ENCODE peak calls at places on chromosomes 13 and 19, in four cellular contexts. J is mesendoderm, H is IMR-90, Q is H1. K is an unnamed sample.

GRCh38 chr13:34030782-34031181 is 212.8 kb downstream of the RFC3 start:
- DNase-seq in J (no peak), H (no peak), Q (no peak), K (no peak)

GRCh38 chr13:107376393-107377085 is 808.6 kb upstream of the ARGLU1 start:
- DNase-seq in J (no peak), H (peak), Q (no peak), K (no peak)

GRCh38 chr19:35675589-35676140 is 9.3 kb downstream of the UPK1A start:
- DNase-seq in J (no peak), H (no peak), Q (no peak), K (no peak)

GRCh38 chr13:89910166-89910565 is 1437.3 kb upstream of the MIR17HG start:
- DNase-seq in J (no peak), H (no peak), Q (no peak), K (no peak)

GRCh38 chr13:30421093-30422055 is 919 bp upstream of the UBE2L5 start:
- DNase-seq in J (peak), H (peak), Q (peak), K (peak)

GRCh38 chr13:72412481-72412880 is 314.9 kb downstream of the MZT1 start:
- DNase-seq in J (no peak), H (no peak), Q (no peak), K (no peak)

GRCh38 chr19:12603714-12604113 is 6.9 kb downstream of the ZNF490 start:
- DNase-seq in J (no peak), H (peak), Q (no peak), K (no peak)

GRCh38 chr19:1364070-1364719 is 19.5 kb upstream of the NDUFS7 start:
- DNase-seq in J (no peak), H (peak), Q (no peak), K (no peak)

GRCh38 chr13:81779896-81780295 is 1439.0 kb upstream of the SPRY2 start:
- DNase-seq in J (no peak), H (no peak), Q (no peak), K (no peak)

GRCh38 chr19:15584095-15584494 is 30.9 kb upstream of the CYP4F8 start:
- DNase-seq in J (no peak), H (no peak), Q (no peak), K (no peak)

GRCh38 chr13:100566543-100566942 is 22.0 kb downstream of the GGACT start:
- DNase-seq in J (no peak), H (peak), Q (no peak), K (no peak)

GRCh38 chr13:108494991-108495661 is 134.3 kb upstream of the MYO16 start:
- DNase-seq in J (peak), H (no peak), Q (peak), K (peak)

GRCh38 chr13:43026262-43026661 is 2.9 kb downstream of the DNAJC15 start:
- DNase-seq in J (no peak), H (no peak), Q (no peak), K (no peak)

GRCh38 chr19:20482721-20483120 is 82.9 kb downstream of the ZNF737 start:
- DNase-seq in J (peak), H (no peak), Q (peak), K (peak)

GRCh38 chr19:611506-611869 is 21.8 kb downstream of the HCN2 start:
- DNase-seq in J (no peak), H (peak), Q (no peak), K (no peak)

GRCh38 chr13:98482476-98483444 is 94.1 kb downstream of the STK24 start:
- DNase-seq in J (peak), H (peak), Q (no peak), K (no peak)

GRCh38 chr19:531009-531752 is 379 bp upstream of the CDC34 start:
- DNase-seq in J (peak), H (peak), Q (peak), K (peak)

GRCh38 chr19:3660493-3661219 is 34.1 kb upstream of the CACTIN start:
- DNase-seq in J (no peak), H (no peak), Q (no peak), K (no peak)

DNA sequence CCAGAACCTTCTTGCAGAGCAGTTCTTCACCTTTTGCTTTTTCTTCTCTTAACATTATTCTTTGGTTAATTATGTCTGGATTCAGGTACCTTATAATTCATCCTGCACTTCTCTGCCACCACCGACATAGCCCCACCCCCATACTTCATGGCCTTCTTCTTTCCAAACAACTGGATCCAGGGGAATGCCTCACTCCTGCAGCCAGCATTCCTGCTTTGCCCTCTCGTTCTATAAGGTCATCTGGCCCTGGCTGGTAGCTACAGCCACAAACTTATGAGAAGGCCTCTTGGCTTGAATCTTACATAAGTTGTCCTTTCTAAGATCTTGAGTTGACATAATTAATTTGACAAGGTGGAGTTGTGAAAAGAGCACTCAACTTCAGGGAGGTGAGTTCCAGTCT is 84.1 kb upstream of the FRY start:
- DNase-seq in J (no peak), H (no peak), Q (no peak), K (no peak)
- H3K56ac ChIP-seq in J (no peak), H (no peak), Q (no peak), K (no peak)

GRCh38 chr13:40928980-40929379 is 90.1 kb downstream of the ELF1 start:
- DNase-seq in J (no peak), H (no peak), Q (no peak), K (no peak)

GRCh38 chr13:40927929-40928328 is 91.2 kb downstream of the ELF1 start:
- DNase-seq in J (no peak), H (no peak), Q (no peak), K (no peak)

GRCh38 chr13:40932252-40932651 is 86.9 kb downstream of the ELF1 start:
- DNase-seq in J (no peak), H (no peak), Q (no peak), K (no peak)

DNA sequence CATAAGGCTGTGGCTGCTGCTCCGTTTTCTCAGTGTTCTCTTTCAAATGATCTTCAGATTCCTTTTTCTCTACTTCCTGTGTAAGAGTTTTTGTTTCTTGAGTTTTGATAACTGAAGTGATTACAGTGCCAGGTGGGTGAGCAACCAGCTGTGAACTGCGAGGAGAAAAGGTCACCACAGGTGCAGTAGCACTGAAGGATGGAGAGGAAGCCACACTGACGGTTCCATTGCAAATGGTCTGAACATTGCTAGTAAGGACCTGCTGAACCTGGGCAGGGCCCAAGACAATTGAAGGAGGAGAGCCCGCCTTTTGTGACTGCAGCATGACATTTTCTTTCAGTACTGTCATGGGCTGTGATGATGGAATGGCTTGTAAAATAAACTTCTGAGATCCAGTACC is 85.6 kb downstream of the ELF1 start:
- DNase-seq in J (no peak), H (no peak), Q (no peak), K (no peak)
- H3K9ac ChIP-seq in J (no peak), H (no peak), Q (no peak), K (no peak)

GRCh38 chr19:56594446-56594782 is 688 bp upstream of the ZNF71 start:
- DNase-seq in J (no peak), H (no peak), Q (no peak), K (no peak)
- H3K56ac ChIP-seq in J (no peak), H (no peak), Q (no peak), K (no peak)

DNA sequence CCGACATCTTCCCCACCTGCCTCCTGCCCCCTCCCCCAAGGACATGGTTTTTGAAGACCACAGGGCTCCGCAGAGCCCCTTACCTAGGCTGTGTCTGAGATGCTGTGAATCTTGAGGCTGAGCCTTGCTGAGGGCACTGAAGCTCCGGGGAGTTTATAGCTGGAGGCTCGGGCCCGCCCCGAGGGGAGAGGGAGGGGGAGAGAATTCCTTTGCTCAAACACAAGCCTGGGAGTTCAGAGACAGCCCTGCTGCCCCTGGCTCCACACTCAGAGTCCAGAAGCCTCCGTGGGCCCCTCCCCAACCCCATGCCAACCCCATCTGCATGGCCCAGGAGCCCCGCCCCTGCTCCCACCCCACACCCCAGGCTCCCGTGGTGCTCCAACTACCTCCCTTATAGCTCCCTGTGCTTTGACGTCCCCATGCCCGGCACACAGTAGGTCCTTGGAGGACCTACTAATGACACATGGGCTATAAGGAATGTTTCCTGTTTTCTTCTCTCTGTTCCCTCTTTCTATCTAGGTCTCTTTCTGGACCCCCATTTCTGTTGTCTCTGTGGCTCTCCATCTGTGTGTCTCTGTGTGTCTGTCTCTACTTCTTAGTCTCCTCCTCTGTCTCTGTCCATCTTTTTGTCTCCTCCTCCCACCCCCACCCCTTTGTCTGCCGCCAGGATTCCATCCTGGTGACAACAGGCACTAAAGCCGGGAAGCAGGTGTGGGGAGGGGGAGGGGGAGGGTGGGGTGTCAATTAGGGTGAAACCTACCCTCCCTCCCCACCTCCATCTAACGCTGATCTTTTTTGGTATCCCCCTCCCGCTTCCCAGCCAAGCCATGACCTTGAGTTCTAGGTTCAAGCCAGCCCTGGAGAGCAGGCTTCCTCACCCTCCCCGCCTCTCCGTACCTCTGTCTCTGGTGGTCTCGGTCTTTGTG is at the start of gene TNNT1:
- DNase-seq in J (peak), H (no peak), Q (no peak), K (peak)
- H3K9ac ChIP-seq in J (no peak), H (no peak), Q (no peak), K (no peak)

GRCh38 chr13:39377699-39378098 is 225.3 kb downstream of the LHFPL6 start:
- DNase-seq in J (peak), H (no peak), Q (no peak), K (no peak)

GRCh38 chr13:39381456-39381855 is 221.5 kb downstream of the LHFPL6 start:
- DNase-seq in J (no peak), H (no peak), Q (no peak), K (no peak)

GRCh38 chr13:39378293-39378692 is 224.7 kb downstream of the LHFPL6 start:
- DNase-seq in J (peak), H (no peak), Q (no peak), K (no peak)

GRCh38 chr13:39379667-39380655 is 223.0 kb downstream of the LHFPL6 start:
- DNase-seq in J (no peak), H (peak), Q (no peak), K (no peak)

GRCh38 chr13:39379118-39379517 is 223.9 kb downstream of the LHFPL6 start:
- DNase-seq in J (peak), H (no peak), Q (no peak), K (no peak)
- H3K56ac ChIP-seq in J (no peak), H (no peak), Q (no peak), K (no peak)